ENCODE peak calls at places on chromosome 4, in seven cellular contexts. D is CD8-positive, alpha-beta memory T cell; K is GM13976; U is A549; E is lower leg skin; T is CD8-positive, alpha-beta T cell; H is foreskin melanocyte. O is an unnamed sample.

GRCh38 chr4:2248044-2248780 is 6.3 kb upstream of the HAUS3 start:
- DNase-seq in D (no peak), K (peak), U (no peak), E (peak), T (no peak), H (no peak), O (no peak)

GRCh38 chr4:72312032-72312650 is 256.9 kb downstream of the ADAMTS3 start:
- DNase-seq in D (no peak), K (no peak), U (no peak), E (peak), T (no peak), H (peak), O (no peak)

GRCh38 chr4:87192155-87192919 is 28.1 kb downstream of the KLHL8 start:
- DNase-seq in D (no peak), K (no peak), U (no peak), E (no peak), T (no peak), H (peak), O (no peak)

GRCh38 chr4:78661923-78662521 is 110.5 kb downstream of the ANXA3 start:
- DNase-seq in D (no peak), K (no peak), U (no peak), E (no peak), T (no peak), H (no peak), O (no peak)

GRCh38 chr4:185467101-185467500 is 4.4 kb downstream of the CCDC110 start:
- DNase-seq in D (no peak), K (no peak), U (no peak), E (no peak), T (no peak), H (no peak), O (no peak)

GRCh38 chr4:156261230-156261629 is 307.6 kb upstream of the CTSO start:
- DNase-seq in D (no peak), K (no peak), U (no peak), E (no peak), T (no peak), H (no peak), O (no peak)

GRCh38 chr4:29295280-29295679 is 1424.9 kb upstream of the PCDH7 start:
- DNase-seq in D (no peak), K (no peak), U (no peak), E (no peak), T (no peak), H (no peak), O (no peak)

GRCh38 chr4:41359069-41359769 is 102.5 kb downstream of the UCHL1 start:
- DNase-seq in D (no peak), K (no peak), U (peak), E (no peak), T (no peak), H (no peak), O (no peak)

GRCh38 chr4:142645478-142646108 is 200.5 kb downstream of the INPP4B start:
- DNase-seq in D (no peak), K (no peak), U (no peak), E (no peak), T (no peak), H (peak), O (no peak)

GRCh38 chr4:159267023-159267939 is 164.4 kb downstream of the RAPGEF2 start:
- DNase-seq in D (no peak), K (no peak), U (no peak), E (no peak), T (no peak), H (peak), O (no peak)

GRCh38 chr4:13386405-13387107 is 97.6 kb downstream of the RAB28 start:
- DNase-seq in D (no peak), K (no peak), U (no peak), E (no peak), T (no peak), H (no peak), O (no peak)